ENCODE peak calls at places on chromosome 20, in eight cellular contexts. C is A549, P is transverse colon, M is IMR-90, U is esophagus squamous epithelium, J is lower leg skin, Z is uterus, F is ovary. W is an unnamed sample.

GRCh38 chr20:50995506-50995905 is 27.4 kb downstream of the KCNG1 start:
- DNase-seq in C (no peak), P (no peak), M (peak; percentile 67), U (no peak), J (no peak), Z (no peak), F (no peak), W (no peak)

GRCh38 chr20:16063876-16064275 is 509.4 kb downstream of the KIF16B start:
- DNase-seq in C (no peak), P (no peak), M (no peak), U (no peak), J (no peak), Z (no peak), F (no peak), W (no peak)

GRCh38 chr20:23629017-23629541 is 8.7 kb downstream of the CST3 start:
- DNase-seq in C (peak; percentile 83), P (peak; percentile 80), M (peak; percentile 69), U (no peak), J (peak; percentile 71), Z (no peak), F (no peak), W (no peak)

GRCh38 chr20:38060536-38060935 is 27.0 kb downstream of the RPRD1B start:
- DNase-seq in C (no peak), P (no peak), M (peak; percentile 58), U (no peak), J (no peak), Z (no peak), F (no peak), W (no peak)

GRCh38 chr20:48983423-48984400 is 62.2 kb downstream of the ARFGEF2 start:
- DNase-seq in C (peak; percentile 66), P (no peak), M (peak; percentile 91), U (no peak), J (no peak), Z (no peak), F (no peak), W (no peak)

GRCh38 chr20:36525620-36526365 is 15.5 kb upstream of the MYL9 start:
- DNase-seq in C (no peak), P (no peak), M (no peak), U (no peak), J (no peak), Z (no peak), F (peak; percentile 37), W (no peak)

GRCh38 chr20:5070570-5070969 is 49.2 kb downstream of the PCNA start:
- DNase-seq in C (no peak), P (no peak), M (no peak), U (no peak), J (no peak), Z (no peak), F (no peak), W (no peak)

GRCh38 chr20:22768779-22769178 is 184.4 kb upstream of the FOXA2 start:
- DNase-seq in C (peak; percentile 76), P (no peak), M (no peak), U (no peak), J (peak; percentile 18), Z (no peak), F (no peak), W (no peak)

GRCh38 chr20:56517641-56518040 is 6.9 kb upstream of the FAM209A start:
- DNase-seq in C (no peak), P (no peak), M (no peak), U (no peak), J (no peak), Z (no peak), F (no peak), W (no peak)

GRCh38 chr20:11035211-11035610 is 361.4 kb upstream of the JAG1 start:
- DNase-seq in C (no peak), P (no peak), M (no peak), U (no peak), J (no peak), Z (no peak), F (no peak), W (no peak)

GRCh38 chr20:24628985-24629384 is 159.6 kb downstream of the SYNDIG1 start:
- DNase-seq in C (no peak), P (no peak), M (no peak), U (no peak), J (no peak), Z (no peak), F (no peak), W (no peak)

GRCh38 chr20:10605547-10606195 is 68.1 kb downstream of the JAG1 start:
- DNase-seq in C (no peak), P (no peak), M (no peak), U (no peak), J (no peak), Z (no peak), F (no peak), W (no peak)

GRCh38 chr20:35020108-35021031 is 64.7 kb downstream of the MYH7B start:
- DNase-seq in C (no peak), P (no peak), M (no peak), U (no peak), J (no peak), Z (no peak), F (no peak), W (no peak)

GRCh38 chr20:38946836-38947235 is 15.3 kb upstream of the DHX35 start:
- DNase-seq in C (no peak), P (no peak), M (no peak), U (no peak), J (no peak), Z (no peak), F (no peak), W (no peak)

GRCh38 chr20:45300961-45301360 is 5.7 kb upstream of the RBPJL start:
- DNase-seq in C (peak; percentile 69), P (no peak), M (peak; percentile 19), U (no peak), J (no peak), Z (no peak), F (no peak), W (peak; percentile 58)

GRCh38 chr20:51171141-51171540 is 148.2 kb upstream of the KCNG1 start:
- DNase-seq in C (no peak), P (no peak), M (no peak), U (no peak), J (no peak), Z (no peak), F (no peak), W (no peak)

DNA sequence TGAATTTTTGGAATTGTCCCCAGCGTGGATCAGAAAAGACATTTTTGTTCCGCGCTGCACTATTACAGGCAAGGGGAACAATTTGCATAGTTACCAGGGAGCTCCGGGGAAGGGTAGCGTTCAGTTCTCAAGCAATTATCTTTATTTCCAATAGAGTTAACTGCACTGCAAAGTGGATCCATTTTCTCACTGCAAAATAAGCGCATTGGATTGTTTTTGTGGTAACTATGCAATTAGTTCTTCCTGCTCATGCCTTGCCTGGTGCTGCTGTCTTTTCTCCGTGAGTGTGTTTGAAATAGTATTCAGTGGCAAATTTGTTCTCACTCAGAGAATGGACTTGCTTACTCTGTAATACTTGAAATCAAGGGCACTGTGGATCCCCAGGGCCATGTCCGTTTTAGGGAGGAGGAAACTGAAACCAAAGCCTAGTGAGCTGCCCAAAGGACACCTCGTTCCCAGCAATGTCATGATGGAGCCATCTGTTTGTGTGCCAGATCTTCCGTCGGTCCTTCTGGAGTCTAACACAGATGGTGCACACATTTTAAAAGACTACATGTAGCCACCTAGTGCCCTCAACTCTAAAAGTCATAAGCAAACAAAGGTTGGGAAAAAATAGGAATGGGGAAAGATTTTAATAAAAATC is 7.4 kb upstream of the PCK1 start:
- DNase-seq in C (no peak), P (no peak), M (no peak), U (no peak), J (no peak), Z (no peak), F (no peak), W (no peak)
- TF ChIP-seq POLR2A in C (no peak), P (no peak), M (no peak), U (no peak), J (no peak), Z (no peak), F (no peak), W (no peak)

GRCh38 chr20:1371830-1372539 is 20.9 kb downstream of the FKBP1A start:
- DNase-seq in C (no peak), P (no peak), M (no peak), U (no peak), J (no peak), Z (no peak), F (no peak), W (no peak)

GRCh38 chr20:1373036-1373435 is 19.8 kb downstream of the FKBP1A start:
- DNase-seq in C (no peak), P (no peak), M (no peak), U (no peak), J (no peak), Z (no peak), F (no peak), W (no peak)

GRCh38 chr20:1375515-1375914 is 17.3 kb downstream of the FKBP1A start:
- DNase-seq in C (no peak), P (no peak), M (peak; percentile 93), U (no peak), J (no peak), Z (no peak), F (no peak), W (no peak)

GRCh38 chr20:1374246-1374645 is 18.6 kb downstream of the FKBP1A start:
- DNase-seq in C (no peak), P (no peak), M (no peak), U (no peak), J (no peak), Z (no peak), F (no peak), W (no peak)

GRCh38 chr20:1373614-1374013 is 19.2 kb downstream of the FKBP1A start:
- DNase-seq in C (no peak), P (no peak), M (no peak), U (no peak), J (no peak), Z (no peak), F (no peak), W (no peak)
- TF ChIP-seq POLR2A in C (no peak), P (no peak), M (no peak), U (no peak), J (no peak), Z (no peak), F (no peak), W (no peak)

GRCh38 chr20:32437391-32438074 is 79.4 kb downstream of the ASXL1 start:
- DNase-seq in C (peak; percentile 37), P (no peak), M (no peak), U (no peak), J (no peak), Z (no peak), F (no peak), W (no peak)

GRCh38 chr20:32436968-32437367 is 78.8 kb downstream of the ASXL1 start:
- DNase-seq in C (no peak), P (no peak), M (no peak), U (no peak), J (no peak), Z (no peak), F (no peak), W (no peak)

GRCh38 chr20:32440069-32440757 is 82.1 kb downstream of the ASXL1 start:
- DNase-seq in C (no peak), P (peak; percentile 3), M (no peak), U (no peak), J (peak; percentile 2), Z (no peak), F (no peak), W (no peak)

GRCh38 chr20:32439132-32439829 is 81.2 kb downstream of the ASXL1 start:
- DNase-seq in C (no peak), P (peak; percentile 5), M (peak; percentile 92), U (no peak), J (peak; percentile 12), Z (no peak), F (no peak), W (no peak)

GRCh38 chr20:32438331-32438858 is 80.3 kb downstream of the ASXL1 start:
- DNase-seq in C (no peak), P (no peak), M (no peak), U (no peak), J (peak; percentile 6), Z (no peak), F (no peak), W (no peak)
- TF ChIP-seq POLR2A in C (no peak), P (no peak), M (no peak), U (no peak), J (no peak), Z (no peak), F (no peak), W (no peak)

GRCh38 chr20:3420211-3420707 is 12.8 kb upstream of the DNAAF9 start:
- DNase-seq in C (peak; percentile 10), P (peak; percentile 35), M (peak; percentile 41), U (no peak), J (peak; percentile 77), Z (no peak), F (no peak), W (peak; percentile 49)
- TF ChIP-seq POLR2A in C (no peak), P (no peak), M (no peak), U (no peak), J (no peak), Z (no peak), F (no peak), W (no peak)

W was measured in GM12891.